ENCODE peak calls at places on chromosome 16, in six cellular contexts. N, V, E, F, X and G are unnamed samples.

GRCh38 chr16:53946745-53947386 is 242.9 kb downstream of the FTO start:
- DNase-seq in X (no peak), N (no peak), F (no peak), E (no peak), V (no peak), G (no peak)

GRCh38 chr16:56667581-56668571 is at the start of gene MT1G:
- DNase-seq in E (peak; percentile 63), X (peak; percentile 48), V (no peak), F (no peak), N (no peak), G (no peak)

GRCh38 chr16:1078579-1079021 is 6.1 kb downstream of the SSTR5 start:
- DNase-seq in E (no peak), V (peak; percentile 65), X (no peak), N (peak; percentile 54), F (no peak), G (no peak)

GRCh38 chr16:30775381-30776099 is 11.5 kb downstream of the ZNF629 start:
- DNase-seq in V (peak; percentile 74), F (peak; percentile 78), E (peak; percentile 89), X (peak; percentile 87), N (peak; percentile 76), G (peak; percentile 82)

GRCh38 chr16:49036126-49036525 is 245.5 kb downstream of the CBLN1 start:
- DNase-seq in F (no peak), N (no peak), E (no peak), V (no peak), X (no peak), G (no peak)

GRCh38 chr16:47113130-47113529 is 30.6 kb downstream of the NETO2 start:
- DNase-seq in F (no peak), X (no peak), V (no peak), N (no peak), E (no peak), G (no peak)

GRCh38 chr16:68715471-68715870 is 21.6 kb upstream of the CDH1 start:
- DNase-seq in V (no peak), X (no peak), F (no peak), N (no peak), E (no peak), G (no peak)

GRCh38 chr16:87921236-87921773 is 15.0 kb downstream of the CA5A start:
- DNase-seq in V (no peak), E (no peak), N (no peak), X (no peak), F (no peak), G (no peak)

GRCh38 chr16:76280421-76280820 is 3.2 kb downstream of the CNTNAP4 start:
- DNase-seq in V (no peak), F (no peak), E (no peak), X (no peak), N (no peak), G (no peak)

GRCh38 chr16:1206786-1207185 is 18.3 kb downstream of the TPSG1 start:
- DNase-seq in X (no peak), V (no peak), N (no peak), E (no peak), F (no peak), G (no peak)

GRCh38 chr16:86215979-86216585 is 294.2 kb upstream of the FOXF1 start:
- DNase-seq in X (no peak), E (no peak), V (no peak), F (no peak), N (no peak), G (no peak)

GRCh38 chr16:56675685-56676210 is 6.1 kb downstream of the MT1H start:
- DNase-seq in F (no peak), N (no peak), E (no peak), X (no peak), V (no peak), G (no peak)

GRCh38 chr16:31502981-31503380 is 5.2 kb downstream of the RUSF1 start:
- DNase-seq in N (peak; percentile 43), V (no peak), E (no peak), X (no peak), F (no peak), G (no peak)

GRCh38 chr16:82524939-82525338 is 101.8 kb upstream of the CDH13 start:
- DNase-seq in V (no peak), E (no peak), X (no peak), F (no peak), N (no peak), G (no peak)

GRCh38 chr16:47666434-47666833 is 205.3 kb downstream of the PHKB start:
- DNase-seq in X (no peak), F (no peak), E (no peak), N (no peak), V (no peak), G (no peak)

GRCh38 chr16:72400257-72401078 is 228.5 kb upstream of the PMFBP1 start:
- DNase-seq in F (no peak), X (no peak), V (no peak), N (peak; percentile 62), E (peak; percentile 81), G (no peak)

GRCh38 chr16:65010136-65010535 is 111.7 kb downstream of the CDH11 start:
- DNase-seq in V (no peak), F (no peak), E (peak; percentile 43), N (no peak), X (no peak), G (no peak)

GRCh38 chr16:13120557-13120956 is 219.2 kb downstream of the SHISA9 start:
- DNase-seq in F (no peak), V (no peak), E (no peak), N (no peak), X (no peak), G (no peak)

GRCh38 chr16:87435399-87436224 is 43.5 kb downstream of the MAP1LC3B start:
- DNase-seq in V (no peak), E (peak; percentile 46), X (no peak), N (peak; percentile 97), F (no peak), G (peak; percentile 34)

GRCh38 chr16:89072216-89073130 is 21.2 kb upstream of the ACSF3 start:
- DNase-seq in V (no peak), F (no peak), X (peak; percentile 31), E (peak; percentile 80), N (no peak), G (no peak)

GRCh38 chr16:69187891-69188451 is 1.0 kb downstream of the SNTB2 start:
- DNase-seq in F (no peak), E (peak; percentile 61), V (no peak), N (no peak), X (peak; percentile 44), G (no peak)

GRCh38 chr16:35749253-35750141 is 2290.1 kb downstream of the TP53TG3F start:
- DNase-seq in F (no peak), V (no peak), X (no peak), N (no peak), E (no peak), G (no peak)

GRCh38 chr16:4801962-4802658 is at the start of gene ROGDI:
- DNase-seq in X (peak; percentile 83), E (peak; percentile 33), F (peak; percentile 70), V (peak; percentile 85), N (peak; percentile 12), G (peak; percentile 81)

GRCh38 chr16:56643080-56643778 is 4.8 kb downstream of the MT1A start:
- DNase-seq in V (peak; percentile 59), E (peak; percentile 37), X (peak; percentile 66), F (no peak), N (no peak), G (peak; percentile 51)

GRCh38 chr16:70529051-70529777 is 5.6 kb downstream of the SF3B3 start:
- DNase-seq in X (no peak), E (peak; percentile 80), F (no peak), V (no peak), N (peak; percentile 79), G (no peak)

GRCh38 chr16:4661661-4662060 is 31.7 kb upstream of the NUDT16L1 start:
- DNase-seq in V (no peak), X (no peak), E (no peak), F (no peak), N (no peak), G (no peak)

GRCh38 chr16:2971985-2972784 is 3.0 kb downstream of the PAQR4 start:
- DNase-seq in N (no peak), E (peak; percentile 41), V (no peak), X (no peak), F (no peak), G (no peak)
- H3K27ac ChIP-seq in N (no peak overlapping the region), E (peak overlapping the region; percentile 37), V (no peak overlapping the region), X (no peak overlapping the region), F (no peak overlapping the region), G (no peak overlapping the region)

GRCh38 chr16:50696126-50696525 is 2.7 kb downstream of the NOD2 start:
- DNase-seq in E (no peak), X (no peak), V (no peak), F (no peak), N (no peak), G (no peak)
- H3K27ac ChIP-seq in E (no peak overlapping the region), X (peak overlapping the region; percentile 86), V (peak overlapping the region; percentile 72), F (no peak overlapping the region), N (no peak overlapping the region), G (no peak overlapping the region)

DNA sequence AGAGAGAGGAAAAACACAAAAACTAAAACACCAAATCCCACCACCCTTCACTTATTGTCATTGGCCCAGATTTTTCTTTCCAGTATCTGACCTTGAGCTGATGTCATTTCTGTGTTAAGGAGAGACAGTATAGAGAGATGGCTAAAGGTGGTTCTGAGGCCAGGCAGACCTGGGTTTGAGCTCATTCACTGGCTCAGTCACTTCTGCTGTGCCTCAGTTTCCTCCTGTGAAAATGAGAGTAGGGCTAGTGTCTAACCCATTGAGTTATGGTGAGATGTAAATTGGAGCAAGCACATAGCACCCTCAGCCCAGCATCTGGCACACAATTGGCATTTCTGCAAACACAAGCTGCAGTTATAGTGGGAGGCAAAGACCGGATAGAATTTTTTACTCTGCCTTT is 6.3 kb upstream of the KIFC3 start:
- DNase-seq in V (no peak), F (no peak), N (no peak), E (no peak), X (no peak), G (no peak)
- H3K27ac ChIP-seq in V (no peak overlapping the region), F (no peak overlapping the region), N (peak overlapping the region; percentile 61), E (peak overlapping the region; percentile 95), X (no peak overlapping the region), G (no peak overlapping the region)

GRCh38 chr16:67104845-67105244 is 4.9 kb upstream of the PHAF1 start:
- DNase-seq in X (no peak), N (no peak), E (no peak), F (no peak), V (peak; percentile 34), G (no peak)
- H3K27ac ChIP-seq in X (peak overlapping the region; percentile 13), N (no peak overlapping the region), E (no peak overlapping the region), F (no peak overlapping the region), V (peak overlapping the region; percentile 57), G (no peak overlapping the region)

GRCh38 chr16:80791411-80791810 is 13.0 kb downstream of the CDYL2 start:
- DNase-seq in N (no peak), F (no peak), X (no peak), V (no peak), E (no peak), G (no peak)

GRCh38 chr16:80784951-80785350 is 19.4 kb downstream of the CDYL2 start:
- DNase-seq in E (no peak), N (no peak), X (no peak), F (no peak), V (no peak), G (no peak)

GRCh38 chr16:80792031-80792430 is 12.4 kb downstream of the CDYL2 start:
- DNase-seq in N (no peak), F (no peak), X (no peak), V (no peak), E (no peak), G (no peak)

DNA sequence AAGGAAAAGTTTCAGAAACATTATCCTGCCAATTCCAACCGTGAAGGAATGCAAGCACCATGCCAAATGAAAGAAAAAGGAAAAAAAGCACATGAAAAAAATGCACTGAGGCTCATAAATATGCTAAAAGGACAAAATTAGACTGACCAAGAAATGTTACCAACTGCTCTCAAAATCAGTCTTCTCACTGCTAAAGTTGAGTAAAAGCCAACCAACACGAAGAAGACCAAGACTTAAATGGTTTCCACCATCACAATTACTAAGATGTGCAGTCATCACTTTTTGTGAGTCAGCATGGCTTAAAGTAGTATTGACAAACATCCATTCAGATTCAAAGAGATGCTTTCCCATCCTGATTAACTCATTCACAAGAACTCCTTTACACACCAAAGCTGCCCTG is 16.4 kb downstream of the CDYL2 start:
- DNase-seq in X (no peak), F (no peak), N (no peak), V (no peak), E (no peak), G (no peak)
- H3K27ac ChIP-seq in X (no peak overlapping the region), F (no peak overlapping the region), N (no peak overlapping the region), V (no peak overlapping the region), E (no peak overlapping the region), G (no peak overlapping the region)